ENCODE peak calls at places on chromosomes 3 and 15, in four cellular contexts. One of them, this sample, is unnamed. For H3K4me1, the result is how much of the 10 kb centered on the place peaks cover.

GRCh38 chr15:47717036-47717611 is at the start of gene SEMA6D:
- DNase-seq in thyroid gland: peak
- DNase-seq in A673: peak
- DNase-seq in effector memory CD4-positive, alpha-beta T cell: no peak
- DNase-seq in this sample: peak

GRCh38 chr3:175941352-175941751 is 1082.2 kb downstream of the NAALADL2 start:
- DNase-seq in thyroid gland: peak
- DNase-seq in A673: peak
- DNase-seq in effector memory CD4-positive, alpha-beta T cell: no peak
- DNase-seq in this sample: no peak

GRCh38 chr3:98972155-98972554 is 70.7 kb upstream of the DCBLD2 start:
- DNase-seq in thyroid gland: no peak
- DNase-seq in A673: no peak
- DNase-seq in effector memory CD4-positive, alpha-beta T cell: no peak
- DNase-seq in this sample: no peak

GRCh38 chr3:15682766-15683165 is 81.2 kb downstream of the BTD start:
- DNase-seq in thyroid gland: no peak
- DNase-seq in A673: no peak
- DNase-seq in effector memory CD4-positive, alpha-beta T cell: no peak
- DNase-seq in this sample: no peak

GRCh38 chr3:69930564-69930963 is 69.0 kb upstream of the SAMMSON start:
- DNase-seq in thyroid gland: peak
- DNase-seq in A673: no peak
- DNase-seq in effector memory CD4-positive, alpha-beta T cell: no peak
- DNase-seq in this sample: peak

GRCh38 chr3:132563409-132564074 is 33.5 kb upstream of the ACKR4 start:
- DNase-seq in thyroid gland: no peak
- DNase-seq in A673: no peak
- DNase-seq in effector memory CD4-positive, alpha-beta T cell: no peak
- DNase-seq in this sample: no peak

GRCh38 chr3:109275702-109276293 is 40.5 kb downstream of the DPPA2 start:
- DNase-seq in thyroid gland: peak
- DNase-seq in A673: peak
- DNase-seq in effector memory CD4-positive, alpha-beta T cell: no peak
- DNase-seq in this sample: no peak

GRCh38 chr3:11060500-11061251 is 68.1 kb downstream of the SLC6A1 start:
- DNase-seq in thyroid gland: peak
- DNase-seq in A673: peak
- DNase-seq in effector memory CD4-positive, alpha-beta T cell: no peak
- DNase-seq in this sample: peak

GRCh38 chr3:45081506-45081905 is 55.4 kb downstream of the CLEC3B start:
- DNase-seq in thyroid gland: no peak
- DNase-seq in A673: no peak
- DNase-seq in effector memory CD4-positive, alpha-beta T cell: no peak
- DNase-seq in this sample: no peak

GRCh38 chr15:90952901-90953677 is 1.6 kb upstream of the RCCD1 start:
- DNase-seq in thyroid gland: no peak
- DNase-seq in A673: no peak
- DNase-seq in effector memory CD4-positive, alpha-beta T cell: no peak
- DNase-seq in this sample: no peak

GRCh38 chr3:171838218-171838720 is 4.9 kb upstream of the TMEM212 start:
- DNase-seq in thyroid gland: no peak
- DNase-seq in A673: no peak
- DNase-seq in effector memory CD4-positive, alpha-beta T cell: no peak
- DNase-seq in this sample: no peak

GRCh38 chr3:94115482-94115881 is 52.6 kb downstream of the NSUN3 start:
- DNase-seq in thyroid gland: no peak
- DNase-seq in A673: peak
- DNase-seq in effector memory CD4-positive, alpha-beta T cell: no peak
- DNase-seq in this sample: no peak

GRCh38 chr3:53566450-53567145 is 72.2 kb downstream of the CACNA1D start:
- DNase-seq in thyroid gland: no peak
- DNase-seq in A673: no peak
- DNase-seq in effector memory CD4-positive, alpha-beta T cell: no peak
- DNase-seq in this sample: no peak

GRCh38 chr3:58672451-58672850 is 5.9 kb upstream of the FAM3D start:
- DNase-seq in thyroid gland: no peak
- DNase-seq in A673: no peak
- DNase-seq in effector memory CD4-positive, alpha-beta T cell: no peak
- DNase-seq in this sample: no peak

GRCh38 chr15:89068325-89068784 is 19.9 kb upstream of the ABHD2 start:
- DNase-seq in thyroid gland: no peak
- DNase-seq in A673: peak
- DNase-seq in effector memory CD4-positive, alpha-beta T cell: no peak
- DNase-seq in this sample: no peak

GRCh38 chr3:77329161-77329560 is 289.3 kb downstream of the ROBO2 start:
- DNase-seq in thyroid gland: no peak
- DNase-seq in A673: no peak
- DNase-seq in effector memory CD4-positive, alpha-beta T cell: no peak
- DNase-seq in this sample: no peak

GRCh38 chr3:71542548-71543370 is 40.8 kb downstream of the FOXP1 start:
- DNase-seq in thyroid gland: no peak
- DNase-seq in A673: peak
- DNase-seq in effector memory CD4-positive, alpha-beta T cell: no peak
- DNase-seq in this sample: peak

GRCh38 chr3:115623414-115623868 is at the start of gene GAP43:
- DNase-seq in thyroid gland: peak
- DNase-seq in A673: peak
- DNase-seq in effector memory CD4-positive, alpha-beta T cell: no peak
- DNase-seq in this sample: no peak

GRCh38 chr3:169579086-169579485 is 84.4 kb downstream of the MECOM start:
- DNase-seq in thyroid gland: no peak
- DNase-seq in A673: no peak
- DNase-seq in effector memory CD4-positive, alpha-beta T cell: no peak
- DNase-seq in this sample: no peak

GRCh38 chr3:49131040-49131439 is 1.8 kb downstream of the LAMB2 start:
- DNase-seq in thyroid gland: no peak
- DNase-seq in A673: no peak
- DNase-seq in effector memory CD4-positive, alpha-beta T cell: no peak
- DNase-seq in this sample: no peak

DNA sequence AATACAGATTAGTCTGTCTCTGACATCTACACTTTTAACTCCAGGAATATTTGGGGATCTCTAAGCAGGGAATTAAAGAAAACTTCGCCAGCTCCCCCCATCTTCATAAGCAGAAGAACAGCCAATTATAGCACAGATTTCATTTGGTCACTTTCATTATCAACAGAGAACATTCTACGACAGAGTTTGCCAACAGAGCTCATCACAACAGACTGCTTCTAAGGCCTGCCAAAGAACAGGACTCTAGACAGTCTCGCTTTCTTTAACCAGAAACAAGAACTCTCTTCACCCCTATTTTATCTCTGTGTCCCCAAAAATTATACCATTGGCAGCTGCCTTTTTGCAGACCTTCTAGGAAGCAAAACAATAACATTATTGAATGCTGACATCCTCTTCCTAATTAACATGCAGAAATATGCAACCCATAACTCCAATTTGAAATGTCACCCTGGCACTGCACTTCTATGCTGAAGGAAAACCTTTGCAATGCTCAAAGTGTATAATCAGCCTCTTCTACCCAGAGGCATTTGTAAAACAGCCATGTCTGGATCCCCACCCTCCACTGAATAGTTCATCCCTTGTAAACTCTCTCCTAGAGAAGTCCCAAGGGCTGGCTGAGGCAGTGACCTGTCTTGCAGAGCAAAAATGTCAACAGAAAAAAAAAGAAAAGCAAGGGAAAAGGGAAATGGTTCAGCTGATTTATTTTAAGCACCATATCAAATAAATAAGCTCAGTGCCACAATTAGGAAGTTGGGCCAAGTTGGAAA is 552.7 kb downstream of the MAGI1 start:
- DNase-seq in thyroid gland: peak
- DNase-seq in A673: no peak
- DNase-seq in effector memory CD4-positive, alpha-beta T cell: no peak
- DNase-seq in this sample: peak
- H3K4me1 ChIP-seq in thyroid gland: under half
- H3K4me1 ChIP-seq in A673: under half
- H3K4me1 ChIP-seq in effector memory CD4-positive, alpha-beta T cell: under half
- H3K4me1 ChIP-seq in this sample: under half

DNA sequence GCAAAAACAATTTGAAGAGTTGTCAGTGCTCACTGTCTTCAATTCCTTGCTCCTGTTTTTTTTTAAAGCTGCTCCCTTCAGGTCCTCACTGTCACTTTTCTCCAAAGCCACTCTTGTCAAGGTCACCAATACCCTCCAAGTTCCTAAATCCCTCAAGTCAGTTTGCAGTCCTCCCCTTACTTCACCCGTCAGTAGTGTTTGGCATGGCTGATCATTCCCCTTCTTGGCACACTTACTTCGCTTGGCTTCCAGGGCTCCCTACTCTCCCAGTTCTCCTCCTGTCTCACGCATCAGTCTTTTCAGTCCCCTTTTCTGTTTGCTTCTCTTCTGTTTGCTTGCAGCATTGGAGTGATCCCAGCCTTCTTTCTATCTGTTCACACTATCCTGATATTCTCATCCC is 25.5 kb downstream of the PLCL2 start:
- DNase-seq in thyroid gland: no peak
- DNase-seq in A673: no peak
- DNase-seq in effector memory CD4-positive, alpha-beta T cell: no peak
- DNase-seq in this sample: no peak
- H3K4me1 ChIP-seq in thyroid gland: under half
- H3K4me1 ChIP-seq in A673: under half
- H3K4me1 ChIP-seq in effector memory CD4-positive, alpha-beta T cell: half or more
- H3K4me1 ChIP-seq in this sample: under half

GRCh38 chr3:61178167-61178566 is 73.1 kb downstream of the FHIT start:
- DNase-seq in thyroid gland: no peak
- DNase-seq in A673: no peak
- DNase-seq in effector memory CD4-positive, alpha-beta T cell: no peak
- DNase-seq in this sample: no peak

GRCh38 chr3:61181874-61182273 is 69.4 kb downstream of the FHIT start:
- DNase-seq in thyroid gland: peak
- DNase-seq in A673: peak
- DNase-seq in effector memory CD4-positive, alpha-beta T cell: no peak
- DNase-seq in this sample: no peak

GRCh38 chr3:61173685-61174084 is 77.6 kb downstream of the FHIT start:
- DNase-seq in thyroid gland: no peak
- DNase-seq in A673: no peak
- DNase-seq in effector memory CD4-positive, alpha-beta T cell: no peak
- DNase-seq in this sample: no peak

GRCh38 chr3:61172684-61173083 is 78.6 kb downstream of the FHIT start:
- DNase-seq in thyroid gland: no peak
- DNase-seq in A673: no peak
- DNase-seq in effector memory CD4-positive, alpha-beta T cell: no peak
- DNase-seq in this sample: no peak

GRCh38 chr3:61177450-61177849 is 73.8 kb downstream of the FHIT start:
- DNase-seq in thyroid gland: no peak
- DNase-seq in A673: no peak
- DNase-seq in effector memory CD4-positive, alpha-beta T cell: no peak
- DNase-seq in this sample: no peak
- H3K4me1 ChIP-seq in thyroid gland: under half
- H3K4me1 ChIP-seq in A673: under half
- H3K4me1 ChIP-seq in effector memory CD4-positive, alpha-beta T cell: under half
- H3K4me1 ChIP-seq in this sample: under half

GRCh38 chr15:33460166-33460805 is 149.5 kb downstream of the RYR3 start:
- DNase-seq in thyroid gland: no peak
- DNase-seq in A673: no peak
- DNase-seq in effector memory CD4-positive, alpha-beta T cell: no peak
- DNase-seq in this sample: no peak
- H3K4me1 ChIP-seq in thyroid gland: under half
- H3K4me1 ChIP-seq in A673: under half
- H3K4me1 ChIP-seq in effector memory CD4-positive, alpha-beta T cell: under half
- H3K4me1 ChIP-seq in this sample: under half

DNA sequence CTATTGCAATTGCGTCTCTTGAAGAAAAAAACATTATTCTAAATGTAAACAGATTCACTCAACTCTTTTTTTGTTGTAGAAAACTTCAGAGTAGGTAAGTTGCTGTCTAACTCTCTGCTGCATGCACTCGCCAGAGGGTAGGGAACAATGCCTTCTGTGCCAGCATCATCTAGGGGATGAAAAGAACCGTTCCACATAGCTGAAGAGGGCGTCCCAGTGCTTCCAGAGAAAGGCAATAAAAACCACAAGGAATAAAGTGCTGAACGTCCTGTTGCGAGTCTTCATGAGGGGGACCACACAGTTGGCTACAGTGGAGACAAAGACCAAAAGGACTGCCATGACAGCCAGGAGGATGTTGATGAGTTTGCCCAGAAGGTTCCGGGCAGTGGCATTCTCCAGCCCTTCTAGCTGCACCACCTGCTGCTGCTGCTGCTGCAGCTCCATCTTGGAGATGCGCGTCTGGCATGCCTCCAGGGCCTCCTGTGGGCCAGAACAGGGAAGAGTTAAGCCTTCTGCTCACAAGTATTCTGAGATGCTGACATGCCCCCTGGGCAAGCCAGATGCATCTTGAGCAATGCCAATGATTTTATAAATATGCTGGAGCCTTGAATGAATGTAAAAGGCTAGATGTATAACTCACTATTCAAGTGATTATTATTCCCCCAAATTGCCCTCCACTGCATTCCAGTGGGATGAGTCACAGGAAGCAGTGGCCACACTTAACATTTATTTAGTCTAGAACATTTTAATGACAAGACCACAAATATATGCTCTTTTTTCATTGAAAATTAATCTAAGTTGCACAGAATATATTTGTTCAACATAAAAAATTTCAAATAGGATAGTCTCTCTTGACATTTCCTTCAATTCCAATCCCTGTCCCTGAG is 45.1 kb upstream of the PLXND1 start:
- DNase-seq in thyroid gland: no peak
- DNase-seq in A673: peak
- DNase-seq in effector memory CD4-positive, alpha-beta T cell: no peak
- DNase-seq in this sample: no peak
- H3K4me1 ChIP-seq in thyroid gland: under half
- H3K4me1 ChIP-seq in A673: under half
- H3K4me1 ChIP-seq in effector memory CD4-positive, alpha-beta T cell: under half
- H3K4me1 ChIP-seq in this sample: under half